ENCODE peak calls at places on chromosome 1, in eight cellular contexts. One of them, this sample, is unnamed.

GRCh38 chr1:2558030-2558400 is 1.8 kb downstream of the TNFRSF14 start:
- DNase-seq in fibroblast of lung: no peak
- DNase-seq in AG10803: no peak
- DNase-seq in HFF-Myc: no peak
- DNase-seq in cardiac muscle cell: no peak
- DNase-seq in brain microvascular endothelial cell: no peak
- DNase-seq in neural crest cell: no peak
- DNase-seq in AG04450: no peak
- DNase-seq in this sample: no peak

GRCh38 chr1:42956739-42957138 is 1.9 kb downstream of the SLC2A1 start:
- DNase-seq in fibroblast of lung: no peak
- DNase-seq in AG10803: no peak
- DNase-seq in HFF-Myc: no peak
- DNase-seq in cardiac muscle cell: no peak
- DNase-seq in brain microvascular endothelial cell: no peak
- DNase-seq in neural crest cell: no peak
- DNase-seq in AG04450: no peak
- DNase-seq in this sample: no peak

GRCh38 chr1:68322837-68323687 is 90.7 kb upstream of the WLS start:
- DNase-seq in fibroblast of lung: peak; percentile 91
- DNase-seq in AG10803: peak; percentile 73
- DNase-seq in HFF-Myc: peak; percentile 75
- DNase-seq in cardiac muscle cell: peak; percentile 41
- DNase-seq in brain microvascular endothelial cell: no peak
- DNase-seq in neural crest cell: no peak
- DNase-seq in AG04450: no peak
- DNase-seq in this sample: no peak

GRCh38 chr1:15181564-15181963 is 28.0 kb downstream of the TMEM51 start:
- DNase-seq in fibroblast of lung: no peak
- DNase-seq in AG10803: no peak
- DNase-seq in HFF-Myc: no peak
- DNase-seq in cardiac muscle cell: no peak
- DNase-seq in brain microvascular endothelial cell: no peak
- DNase-seq in neural crest cell: no peak
- DNase-seq in AG04450: no peak
- DNase-seq in this sample: no peak

GRCh38 chr1:8889925-8890785 is 11.7 kb upstream of the ENO1 start:
- DNase-seq in fibroblast of lung: peak; percentile 93
- DNase-seq in AG10803: peak; percentile 98
- DNase-seq in HFF-Myc: no peak
- DNase-seq in cardiac muscle cell: peak; percentile 97
- DNase-seq in brain microvascular endothelial cell: peak; percentile 63
- DNase-seq in neural crest cell: no peak
- DNase-seq in AG04450: no peak
- DNase-seq in this sample: no peak

GRCh38 chr1:47431534-47431933 is 6.3 kb upstream of the FOXD2 start:
- DNase-seq in fibroblast of lung: peak; percentile 59
- DNase-seq in AG10803: peak; percentile 78
- DNase-seq in HFF-Myc: no peak
- DNase-seq in cardiac muscle cell: peak; percentile 84
- DNase-seq in brain microvascular endothelial cell: peak; percentile 68
- DNase-seq in neural crest cell: no peak
- DNase-seq in AG04450: no peak
- DNase-seq in this sample: no peak

GRCh38 chr1:156086256-156086662 is 4.0 kb upstream of the MEX3A start:
- DNase-seq in fibroblast of lung: peak; percentile 73
- DNase-seq in AG10803: peak; percentile 54
- DNase-seq in HFF-Myc: no peak
- DNase-seq in cardiac muscle cell: peak; percentile 81
- DNase-seq in brain microvascular endothelial cell: peak; percentile 51
- DNase-seq in neural crest cell: no peak
- DNase-seq in AG04450: no peak
- DNase-seq in this sample: no peak

GRCh38 chr1:150061632-150062101 is 5.9 kb upstream of the VPS45 start:
- DNase-seq in fibroblast of lung: peak; percentile 97
- DNase-seq in AG10803: peak; percentile 95
- DNase-seq in HFF-Myc: no peak
- DNase-seq in cardiac muscle cell: peak; percentile 87
- DNase-seq in brain microvascular endothelial cell: peak; percentile 47
- DNase-seq in neural crest cell: no peak
- DNase-seq in AG04450: peak; percentile 82
- DNase-seq in this sample: no peak

GRCh38 chr1:190168893-190169292 is 308.8 kb downstream of the BRINP3 start:
- DNase-seq in fibroblast of lung: peak; percentile 39
- DNase-seq in AG10803: no peak
- DNase-seq in HFF-Myc: no peak
- DNase-seq in cardiac muscle cell: no peak
- DNase-seq in brain microvascular endothelial cell: no peak
- DNase-seq in neural crest cell: no peak
- DNase-seq in AG04450: no peak
- DNase-seq in this sample: no peak

GRCh38 chr1:111468717-111469100 is 5.1 kb upstream of the C1orf162 start:
- DNase-seq in fibroblast of lung: no peak
- DNase-seq in AG10803: no peak
- DNase-seq in HFF-Myc: no peak
- DNase-seq in cardiac muscle cell: no peak
- DNase-seq in brain microvascular endothelial cell: no peak
- DNase-seq in neural crest cell: no peak
- DNase-seq in AG04450: no peak
- DNase-seq in this sample: no peak

GRCh38 chr1:176149939-176150807 is 56.9 kb downstream of the COP1 start:
- DNase-seq in fibroblast of lung: no peak
- DNase-seq in AG10803: no peak
- DNase-seq in HFF-Myc: no peak
- DNase-seq in cardiac muscle cell: no peak
- DNase-seq in brain microvascular endothelial cell: no peak
- DNase-seq in neural crest cell: no peak
- DNase-seq in AG04450: no peak
- DNase-seq in this sample: no peak

GRCh38 chr1:47548188-47548587 is 110.3 kb downstream of the FOXD2 start:
- DNase-seq in fibroblast of lung: peak; percentile 4
- DNase-seq in AG10803: no peak
- DNase-seq in HFF-Myc: no peak
- DNase-seq in cardiac muscle cell: no peak
- DNase-seq in brain microvascular endothelial cell: no peak
- DNase-seq in neural crest cell: no peak
- DNase-seq in AG04450: no peak
- DNase-seq in this sample: no peak

GRCh38 chr1:81412954-81413353 is 387.8 kb upstream of the ADGRL2 start:
- DNase-seq in fibroblast of lung: no peak
- DNase-seq in AG10803: no peak
- DNase-seq in HFF-Myc: no peak
- DNase-seq in cardiac muscle cell: no peak
- DNase-seq in brain microvascular endothelial cell: no peak
- DNase-seq in neural crest cell: no peak
- DNase-seq in AG04450: no peak
- DNase-seq in this sample: no peak

GRCh38 chr1:180178511-180179161 is 24.0 kb downstream of the QSOX1 start:
- DNase-seq in fibroblast of lung: no peak
- DNase-seq in AG10803: peak; percentile 48
- DNase-seq in HFF-Myc: no peak
- DNase-seq in cardiac muscle cell: peak; percentile 71
- DNase-seq in brain microvascular endothelial cell: peak; percentile 38
- DNase-seq in neural crest cell: peak; percentile 84
- DNase-seq in AG04450: no peak
- DNase-seq in this sample: peak; percentile 66

GRCh38 chr1:68459796-68460195 is 10.0 kb upstream of the RPE65 start:
- DNase-seq in fibroblast of lung: peak; percentile 32
- DNase-seq in AG10803: no peak
- DNase-seq in HFF-Myc: no peak
- DNase-seq in cardiac muscle cell: peak; percentile 13
- DNase-seq in brain microvascular endothelial cell: peak; percentile 17
- DNase-seq in neural crest cell: no peak
- DNase-seq in AG04450: no peak
- DNase-seq in this sample: no peak

GRCh38 chr1:93056214-93056613 is 22.9 kb upstream of the MTF2 start:
- DNase-seq in fibroblast of lung: peak; percentile 29
- DNase-seq in AG10803: peak; percentile 10
- DNase-seq in HFF-Myc: no peak
- DNase-seq in cardiac muscle cell: peak; percentile 53
- DNase-seq in brain microvascular endothelial cell: peak; percentile 29
- DNase-seq in neural crest cell: peak; percentile 48
- DNase-seq in AG04450: peak; percentile 8
- DNase-seq in this sample: peak; percentile 43

GRCh38 chr1:20329793-20330542 is 39.3 kb downstream of the VWA5B1 start:
- DNase-seq in fibroblast of lung: no peak
- DNase-seq in AG10803: no peak
- DNase-seq in HFF-Myc: no peak
- DNase-seq in cardiac muscle cell: no peak
- DNase-seq in brain microvascular endothelial cell: no peak
- DNase-seq in neural crest cell: no peak
- DNase-seq in AG04450: no peak
- DNase-seq in this sample: no peak

GRCh38 chr1:207868252-207868768 is 42.6 kb downstream of the CD34 start:
- DNase-seq in fibroblast of lung: no peak
- DNase-seq in AG10803: peak; percentile 42
- DNase-seq in HFF-Myc: no peak
- DNase-seq in cardiac muscle cell: peak; percentile 44
- DNase-seq in brain microvascular endothelial cell: peak; percentile 27
- DNase-seq in neural crest cell: no peak
- DNase-seq in AG04450: no peak
- DNase-seq in this sample: no peak

GRCh38 chr1:59074574-59074973 is 222.3 kb upstream of the FGGY start:
- DNase-seq in fibroblast of lung: no peak
- DNase-seq in AG10803: no peak
- DNase-seq in HFF-Myc: no peak
- DNase-seq in cardiac muscle cell: no peak
- DNase-seq in brain microvascular endothelial cell: no peak
- DNase-seq in neural crest cell: no peak
- DNase-seq in AG04450: no peak
- DNase-seq in this sample: no peak

GRCh38 chr1:42960693-42961559 is 2.3 kb upstream of the SLC2A1 start:
- DNase-seq in fibroblast of lung: no peak
- DNase-seq in AG10803: no peak
- DNase-seq in HFF-Myc: no peak
- DNase-seq in cardiac muscle cell: no peak
- DNase-seq in brain microvascular endothelial cell: no peak
- DNase-seq in neural crest cell: no peak
- DNase-seq in AG04450: no peak
- DNase-seq in this sample: no peak

GRCh38 chr1:56816909-56817308 is 2.3 kb downstream of the FYB2 start:
- DNase-seq in fibroblast of lung: no peak
- DNase-seq in AG10803: no peak
- DNase-seq in HFF-Myc: no peak
- DNase-seq in cardiac muscle cell: no peak
- DNase-seq in brain microvascular endothelial cell: no peak
- DNase-seq in neural crest cell: no peak
- DNase-seq in AG04450: no peak
- DNase-seq in this sample: no peak

DNA sequence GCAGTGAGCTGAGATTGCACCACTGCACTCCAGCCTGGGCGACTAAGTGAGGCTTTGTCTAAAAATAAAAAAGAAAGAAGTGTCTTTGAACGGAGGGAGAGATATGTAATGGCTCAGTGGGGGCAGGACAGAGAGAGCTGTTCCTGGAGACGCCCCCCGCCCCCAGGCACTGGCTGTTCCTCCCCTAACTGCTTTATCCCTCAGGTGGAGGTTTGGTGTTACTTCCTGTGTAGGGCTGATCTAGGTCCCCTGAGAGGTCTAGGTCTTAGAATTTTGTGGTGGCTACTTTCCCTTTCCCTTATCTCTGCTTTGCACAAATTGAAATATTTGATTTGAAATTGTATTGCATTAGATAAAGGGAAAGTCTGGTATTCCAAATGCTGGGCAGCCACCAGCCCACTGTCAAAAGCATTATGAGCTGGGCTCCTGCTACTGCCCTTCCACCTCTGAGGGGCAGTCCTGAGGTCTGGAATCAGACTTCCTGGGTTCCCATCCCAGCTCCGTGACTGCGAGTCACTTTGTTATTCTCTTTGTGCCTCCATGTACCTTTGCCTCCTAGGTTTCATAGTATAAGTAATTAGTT is 134.8 kb upstream of the KIF26B start:
- DNase-seq in fibroblast of lung: no peak
- DNase-seq in AG10803: no peak
- DNase-seq in HFF-Myc: no peak
- DNase-seq in cardiac muscle cell: no peak
- DNase-seq in brain microvascular endothelial cell: no peak
- DNase-seq in neural crest cell: no peak
- DNase-seq in AG04450: no peak
- DNase-seq in this sample: no peak
- TF ChIP-seq CTCF in fibroblast of lung: no peak
- TF ChIP-seq CTCF in AG10803: no peak
- TF ChIP-seq CTCF in HFF-Myc: no peak
- TF ChIP-seq CTCF in cardiac muscle cell: no peak
- TF ChIP-seq CTCF in brain microvascular endothelial cell: no peak
- TF ChIP-seq CTCF in neural crest cell: no peak
- TF ChIP-seq CTCF in AG04450: no peak
- TF ChIP-seq CTCF in this sample: no peak

GRCh38 chr1:6785721-6786505 is 659 bp downstream of the CAMTA1 start:
- DNase-seq in fibroblast of lung: no peak
- DNase-seq in AG10803: peak; percentile 17
- DNase-seq in HFF-Myc: no peak
- DNase-seq in cardiac muscle cell: peak; percentile 35
- DNase-seq in brain microvascular endothelial cell: no peak
- DNase-seq in neural crest cell: peak; percentile 26
- DNase-seq in AG04450: no peak
- DNase-seq in this sample: peak; percentile 47
- TF ChIP-seq CTCF in fibroblast of lung: no peak
- TF ChIP-seq CTCF in AG10803: no peak
- TF ChIP-seq CTCF in HFF-Myc: peak; percentile 5
- TF ChIP-seq CTCF in cardiac muscle cell: no peak
- TF ChIP-seq CTCF in brain microvascular endothelial cell: peak; percentile 26
- TF ChIP-seq CTCF in neural crest cell: peak; percentile 44
- TF ChIP-seq CTCF in AG04450: peak; percentile 17
- TF ChIP-seq CTCF in this sample: peak; percentile 48

GRCh38 chr1:72557446-72558049 is 275.2 kb upstream of the NEGR1 start:
- DNase-seq in fibroblast of lung: peak; percentile 5
- DNase-seq in AG10803: peak; percentile 36
- DNase-seq in HFF-Myc: peak; percentile 27
- DNase-seq in cardiac muscle cell: peak; percentile 38
- DNase-seq in brain microvascular endothelial cell: peak; percentile 6
- DNase-seq in neural crest cell: no peak
- DNase-seq in AG04450: no peak
- DNase-seq in this sample: no peak
- TF ChIP-seq CTCF in fibroblast of lung: peak; percentile 35
- TF ChIP-seq CTCF in AG10803: peak; percentile 52
- TF ChIP-seq CTCF in HFF-Myc: peak; percentile 43
- TF ChIP-seq CTCF in cardiac muscle cell: peak; percentile 38
- TF ChIP-seq CTCF in brain microvascular endothelial cell: peak; percentile 70
- TF ChIP-seq CTCF in neural crest cell: peak; percentile 37
- TF ChIP-seq CTCF in AG04450: peak; percentile 50
- TF ChIP-seq CTCF in this sample: peak; percentile 33

DNA sequence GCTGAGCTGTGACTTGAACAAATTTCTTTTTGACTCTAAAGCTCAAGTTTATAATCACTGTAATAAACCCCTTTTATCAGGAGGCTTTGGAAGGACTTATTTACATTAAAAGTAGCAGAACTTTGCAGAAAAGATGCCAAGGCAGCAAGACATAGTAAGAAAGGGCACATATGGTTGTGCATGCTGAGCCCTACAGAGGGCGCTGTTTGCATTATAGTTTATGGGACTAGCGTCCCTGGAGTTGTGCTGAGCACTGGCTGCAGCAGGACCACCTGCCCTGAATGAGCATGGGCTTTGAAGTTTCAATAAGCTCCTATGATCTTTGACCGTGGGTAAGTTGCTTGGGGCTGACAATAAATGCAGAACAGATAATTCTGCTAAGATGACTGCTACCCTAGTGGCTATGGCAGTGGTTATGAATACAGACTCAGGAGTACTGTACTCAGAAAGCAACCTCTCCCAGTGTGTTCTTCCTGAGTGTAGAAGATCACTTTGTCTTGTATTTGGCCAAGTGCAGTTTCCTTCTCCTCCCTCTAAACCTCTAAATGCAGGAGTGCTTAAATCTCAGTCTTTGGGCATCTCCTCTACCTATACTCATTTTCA is 45.4 kb upstream of the USP1 start:
- DNase-seq in fibroblast of lung: no peak
- DNase-seq in AG10803: no peak
- DNase-seq in HFF-Myc: no peak
- DNase-seq in cardiac muscle cell: peak; percentile 12
- DNase-seq in brain microvascular endothelial cell: peak; percentile 15
- DNase-seq in neural crest cell: peak; percentile 36
- DNase-seq in AG04450: no peak
- DNase-seq in this sample: no peak
- TF ChIP-seq CTCF in fibroblast of lung: peak; percentile 54
- TF ChIP-seq CTCF in AG10803: peak; percentile 32
- TF ChIP-seq CTCF in HFF-Myc: peak; percentile 64
- TF ChIP-seq CTCF in cardiac muscle cell: peak; percentile 51
- TF ChIP-seq CTCF in brain microvascular endothelial cell: peak; percentile 70
- TF ChIP-seq CTCF in neural crest cell: peak; percentile 67
- TF ChIP-seq CTCF in AG04450: peak; percentile 42
- TF ChIP-seq CTCF in this sample: peak; percentile 63

This sample was measured in progenitor cell of endocrine pancreas.